ENCODE peak calls at places on chromosomes 16 and 17, in four cellular contexts. One of them, this sample, is unnamed.

GRCh38 chr17:40070895-40071719 is 8.3 kb downstream of the THRA start:
- DNase-seq in K562: peak
- DNase-seq in WTC11: no peak
- DNase-seq in HepG2: no peak
- DNase-seq in this sample: no peak

GRCh38 chr17:1485748-1486376 is 6.6 kb downstream of the MYO1C start:
- DNase-seq in K562: peak
- DNase-seq in WTC11: peak
- DNase-seq in HepG2: no peak
- DNase-seq in this sample: peak

GRCh38 chr16:31428638-31429247 is 583 bp upstream of the COX6A2 start:
- DNase-seq in K562: no peak
- DNase-seq in WTC11: no peak
- DNase-seq in HepG2: no peak
- DNase-seq in this sample: no peak

GRCh38 chr17:43341705-43342600 is 56.8 kb upstream of the ARL4D start:
- DNase-seq in K562: no peak
- DNase-seq in WTC11: no peak
- DNase-seq in HepG2: no peak
- DNase-seq in this sample: no peak

GRCh38 chr16:47611042-47611441 is 149.9 kb downstream of the PHKB start:
- DNase-seq in K562: no peak
- DNase-seq in WTC11: no peak
- DNase-seq in HepG2: no peak
- DNase-seq in this sample: no peak

GRCh38 chr17:55168970-55169687 is 95.6 kb upstream of the HLF start:
- DNase-seq in K562: no peak
- DNase-seq in WTC11: no peak
- DNase-seq in HepG2: no peak
- DNase-seq in this sample: no peak

GRCh38 chr17:52148969-52149351 is 9.6 kb downstream of the CA10 start:
- DNase-seq in K562: no peak
- DNase-seq in WTC11: no peak
- DNase-seq in HepG2: no peak
- DNase-seq in this sample: no peak

GRCh38 chr16:81841709-81842108 is 62.6 kb downstream of the PLCG2 start:
- DNase-seq in K562: no peak
- DNase-seq in WTC11: no peak
- DNase-seq in HepG2: no peak
- DNase-seq in this sample: no peak

GRCh38 chr17:9256944-9257629 is 235.8 kb downstream of the NTN1 start:
- DNase-seq in K562: no peak
- DNase-seq in WTC11: no peak
- DNase-seq in HepG2: no peak
- DNase-seq in this sample: no peak

GRCh38 chr16:314351-314750 is 31.4 kb downstream of the PDIA2 start:
- DNase-seq in K562: no peak
- DNase-seq in WTC11: no peak
- DNase-seq in HepG2: no peak
- DNase-seq in this sample: no peak

GRCh38 chr17:31654936-31655335 is 204.1 kb downstream of the COPRS start:
- DNase-seq in K562: no peak
- DNase-seq in WTC11: no peak
- DNase-seq in HepG2: no peak
- DNase-seq in this sample: no peak

GRCh38 chr16:49856741-49857330 is 924 bp upstream of the ZNF423 start:
- DNase-seq in K562: peak
- DNase-seq in WTC11: peak
- DNase-seq in HepG2: peak
- DNase-seq in this sample: peak

GRCh38 chr16:67248401-67249177 is at the start of gene SLC9A5:
- DNase-seq in K562: peak
- DNase-seq in WTC11: peak
- DNase-seq in HepG2: no peak
- DNase-seq in this sample: peak

DNA sequence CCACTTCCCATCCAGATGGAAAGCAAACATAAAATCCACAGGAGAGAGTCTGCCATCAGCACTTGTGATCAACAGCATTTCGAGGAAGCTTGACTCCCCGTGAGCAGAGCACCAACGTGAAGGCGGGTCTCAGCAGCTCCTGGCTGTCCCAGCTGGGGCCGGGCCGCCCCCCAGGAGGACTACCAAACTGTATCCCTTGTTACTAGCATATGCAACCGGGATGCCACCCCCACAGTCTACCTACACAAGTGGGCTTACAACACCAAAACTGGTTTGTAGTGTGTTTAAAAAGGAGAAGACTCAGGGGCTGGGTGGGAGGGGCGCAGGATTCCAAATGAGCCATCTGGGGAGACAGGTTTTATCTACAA is 121.0 kb downstream of the SLC39A11 start:
- DNase-seq in K562: no peak
- DNase-seq in WTC11: no peak
- DNase-seq in HepG2: no peak
- DNase-seq in this sample: no peak
- TF ChIP-seq ELF4 in K562: no peak
- TF ChIP-seq ELF4 in WTC11: no peak
- TF ChIP-seq ELF4 in HepG2: no peak
- TF ChIP-seq ELF4 in this sample: no peak

GRCh38 chr17:81483085-81483861 is 29.3 kb downstream of the ACTG1 start:
- DNase-seq in K562: no peak
- DNase-seq in WTC11: peak
- DNase-seq in HepG2: no peak
- DNase-seq in this sample: no peak

GRCh38 chr17:81482673-81483072 is 29.9 kb downstream of the ACTG1 start:
- DNase-seq in K562: no peak
- DNase-seq in WTC11: no peak
- DNase-seq in HepG2: no peak
- DNase-seq in this sample: no peak

GRCh38 chr17:81480140-81480917 is 32.3 kb downstream of the ACTG1 start:
- DNase-seq in K562: peak
- DNase-seq in WTC11: no peak
- DNase-seq in HepG2: no peak
- DNase-seq in this sample: no peak

GRCh38 chr17:81481011-81481799 is 31.4 kb downstream of the ACTG1 start:
- DNase-seq in K562: peak
- DNase-seq in WTC11: peak
- DNase-seq in HepG2: no peak
- DNase-seq in this sample: no peak

GRCh38 chr17:81481815-81482505 is 30.6 kb downstream of the ACTG1 start:
- DNase-seq in K562: no peak
- DNase-seq in WTC11: no peak
- DNase-seq in HepG2: no peak
- DNase-seq in this sample: no peak
- TF ChIP-seq ELF4 in K562: no peak
- TF ChIP-seq ELF4 in WTC11: no peak
- TF ChIP-seq ELF4 in HepG2: no peak
- TF ChIP-seq ELF4 in this sample: no peak

GRCh38 chr17:16486373-16487250 is 5.4 kb downstream of the LRRC75A start:
- DNase-seq in K562: no peak
- DNase-seq in WTC11: peak
- DNase-seq in HepG2: no peak
- DNase-seq in this sample: no peak
- TF ChIP-seq ELF4 in K562: no peak
- TF ChIP-seq ELF4 in WTC11: no peak
- TF ChIP-seq ELF4 in HepG2: no peak
- TF ChIP-seq ELF4 in this sample: no peak

GRCh38 chr16:11707679-11708197 is 34.9 kb downstream of the TXNDC11 start:
- DNase-seq in K562: no peak
- DNase-seq in WTC11: no peak
- DNase-seq in HepG2: peak
- DNase-seq in this sample: no peak
- TF ChIP-seq ELF4 in K562: no peak
- TF ChIP-seq ELF4 in WTC11: no peak
- TF ChIP-seq ELF4 in HepG2: no peak
- TF ChIP-seq ELF4 in this sample: no peak

DNA sequence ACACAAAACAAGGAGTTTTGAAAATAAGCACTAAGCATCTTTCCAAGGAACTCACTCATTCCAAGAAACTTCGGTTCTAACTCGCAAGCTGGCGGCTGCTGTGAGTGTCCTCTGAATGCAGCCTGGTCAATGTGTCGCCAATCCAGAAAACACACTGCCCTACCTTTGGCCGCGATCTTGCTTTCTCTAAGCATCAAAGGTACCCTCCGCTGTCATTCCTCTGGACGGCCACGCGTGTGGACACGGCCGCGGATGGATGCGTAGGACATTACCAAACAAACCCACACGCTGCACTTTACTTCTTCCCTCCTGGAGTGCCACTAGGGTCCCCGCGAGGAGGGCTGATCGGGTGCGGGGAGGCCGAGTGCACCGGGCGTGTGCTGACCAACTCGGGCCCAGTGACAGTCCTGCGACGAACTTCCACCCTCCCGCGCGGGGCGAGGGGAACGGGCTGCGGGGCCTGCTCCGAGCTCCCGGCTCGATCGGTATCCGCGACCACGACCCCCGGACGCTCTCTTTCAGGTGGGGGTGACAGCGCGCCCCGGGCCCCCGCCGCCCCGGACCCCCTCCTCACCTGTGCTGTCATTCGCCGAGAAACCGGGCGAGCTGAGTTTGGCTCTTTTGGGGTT is 1.1 kb downstream of the CREBBP start:
- DNase-seq in K562: peak
- DNase-seq in WTC11: no peak
- DNase-seq in HepG2: no peak
- DNase-seq in this sample: no peak
- TF ChIP-seq ELF4 in K562: no peak
- TF ChIP-seq ELF4 in WTC11: no peak
- TF ChIP-seq ELF4 in HepG2: no peak
- TF ChIP-seq ELF4 in this sample: no peak

GRCh38 chr16:26053889-26054288 is 362.1 kb downstream of the HS3ST4 start:
- DNase-seq in K562: no peak
- DNase-seq in WTC11: no peak
- DNase-seq in HepG2: no peak
- DNase-seq in this sample: no peak

GRCh38 chr16:26050489-26050888 is 358.7 kb downstream of the HS3ST4 start:
- DNase-seq in K562: no peak
- DNase-seq in WTC11: peak
- DNase-seq in HepG2: no peak
- DNase-seq in this sample: no peak

DNA sequence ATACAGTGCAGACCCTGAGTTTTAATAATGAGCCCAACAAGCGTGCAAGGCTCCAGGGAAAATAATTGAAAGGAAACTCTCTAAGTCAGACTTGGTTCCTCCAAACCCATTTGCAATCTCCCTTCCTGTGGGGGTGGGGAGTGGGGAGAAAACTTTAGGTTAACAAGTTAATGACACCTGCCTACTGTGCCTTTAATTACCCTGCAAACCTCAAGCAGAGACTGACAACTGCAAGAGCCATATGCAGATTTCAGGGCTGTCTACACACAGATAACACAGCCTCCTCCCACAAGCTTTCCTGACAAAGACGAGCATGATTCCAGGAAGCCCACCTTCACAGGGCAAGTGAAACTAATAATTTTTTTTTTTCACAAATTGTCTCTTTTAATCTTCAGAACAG is 359.3 kb downstream of the HS3ST4 start:
- DNase-seq in K562: no peak
- DNase-seq in WTC11: no peak
- DNase-seq in HepG2: no peak
- DNase-seq in this sample: no peak
- TF ChIP-seq ELF4 in K562: no peak
- TF ChIP-seq ELF4 in WTC11: no peak
- TF ChIP-seq ELF4 in HepG2: no peak
- TF ChIP-seq ELF4 in this sample: no peak